ENCODE peak calls at places on chromosome 16, in seven cellular contexts. I is body of pancreas, Y is sigmoid colon, D is esophagus squamous epithelium, L is A549, C is heart left ventricle, R is uterus. H is an unnamed sample.

GRCh38 chr16:31262084-31262483 is 2.3 kb downstream of the ITGAM start:
- DNase-seq in I (no peak), C (no peak), R (no peak), L (no peak), D (no peak), Y (no peak), H (no peak)

GRCh38 chr16:8675183-8676159 is 1.1 kb downstream of the ABAT start:
- DNase-seq in R (no peak), C (no peak), L (no peak), I (peak; percentile 53), Y (peak; percentile 66), D (no peak), H (no peak)

GRCh38 chr16:297832-298231 is 14.9 kb downstream of the PDIA2 start:
- DNase-seq in C (no peak), D (no peak), I (no peak), L (no peak), Y (no peak), R (no peak), H (no peak)

GRCh38 chr16:70754371-70754770 is 46.6 kb downstream of the VAC14 start:
- DNase-seq in Y (no peak), R (no peak), D (no peak), I (no peak), C (no peak), L (no peak), H (no peak)

GRCh38 chr16:50547340-50547865 is 793 bp upstream of the NKD1 start:
- DNase-seq in I (peak; percentile 79), R (peak; percentile 55), Y (peak; percentile 77), C (no peak), D (no peak), L (peak; percentile 38), H (no peak)

GRCh38 chr16:5498562-5498961 is 401.0 kb upstream of the EEF2KMT start:
- DNase-seq in D (no peak), I (no peak), Y (no peak), L (no peak), R (no peak), C (no peak), H (no peak)

GRCh38 chr16:22216191-22216831 is 10.2 kb downstream of the EEF2K start:
- DNase-seq in Y (no peak), R (no peak), D (no peak), I (no peak), L (no peak), C (no peak), H (no peak)

GRCh38 chr16:85092851-85093250 is 19.4 kb downstream of the CIBAR2 start:
- DNase-seq in Y (no peak), R (no peak), L (no peak), C (peak; percentile 16), I (no peak), D (no peak), H (no peak)

GRCh38 chr16:24837969-24838368 is 7.8 kb upstream of the SLC5A11 start:
- DNase-seq in D (no peak), R (no peak), L (no peak), C (no peak), Y (no peak), I (no peak), H (peak; percentile 23)

GRCh38 chr16:53457670-53458069 is 23.4 kb downstream of the RBL2 start:
- DNase-seq in L (no peak), D (no peak), C (no peak), I (no peak), Y (no peak), R (no peak), H (no peak)

GRCh38 chr16:46765050-46765449 is 16.9 kb upstream of the MYLK3 start:
- DNase-seq in C (no peak), R (no peak), I (no peak), Y (no peak), L (no peak), D (no peak), H (peak; percentile 31)

GRCh38 chr16:86391987-86392386 is 118.3 kb upstream of the FOXF1 start:
- DNase-seq in D (no peak), Y (no peak), R (no peak), C (no peak), L (no peak), I (no peak), H (no peak)

GRCh38 chr16:74738134-74738541 is 36.5 kb downstream of the FA2H start:
- DNase-seq in Y (no peak), R (no peak), C (no peak), L (peak; percentile 91), D (no peak), I (no peak), H (no peak)

GRCh38 chr16:65867276-65867990 is 499.1 kb upstream of the CDH5 start:
- DNase-seq in I (no peak), C (no peak), R (no peak), Y (no peak), D (no peak), L (no peak), H (no peak)

GRCh38 chr16:66905633-66906539 is 12.8 kb downstream of the CDH16 start:
- DNase-seq in C (peak; percentile 95), L (no peak), I (peak; percentile 71), D (no peak), R (no peak), Y (no peak), H (no peak)

GRCh38 chr16:8861563-8862308 is 7.1 kb downstream of the CARHSP1 start:
- DNase-seq in Y (peak; percentile 84), L (no peak), D (no peak), R (no peak), C (peak; percentile 75), I (no peak), H (no peak)

GRCh38 chr16:56388209-56388608 is 37.1 kb downstream of the AMFR start:
- DNase-seq in L (no peak), D (no peak), R (no peak), I (no peak), Y (no peak), C (no peak), H (no peak)

GRCh38 chr16:4646773-4647660 is 22.4 kb downstream of the MGRN1 start:
- DNase-seq in Y (no peak), C (no peak), D (no peak), L (no peak), R (no peak), I (no peak), H (no peak)

GRCh38 chr16:24488045-24488444 is 51.3 kb upstream of the RBBP6 start:
- DNase-seq in C (no peak), D (no peak), I (no peak), L (no peak), Y (no peak), R (no peak), H (no peak)

GRCh38 chr16:25065899-25066298 is 45.6 kb upstream of the LCMT1 start:
- DNase-seq in D (no peak), R (no peak), Y (no peak), I (no peak), C (no peak), L (no peak), H (no peak)

DNA sequence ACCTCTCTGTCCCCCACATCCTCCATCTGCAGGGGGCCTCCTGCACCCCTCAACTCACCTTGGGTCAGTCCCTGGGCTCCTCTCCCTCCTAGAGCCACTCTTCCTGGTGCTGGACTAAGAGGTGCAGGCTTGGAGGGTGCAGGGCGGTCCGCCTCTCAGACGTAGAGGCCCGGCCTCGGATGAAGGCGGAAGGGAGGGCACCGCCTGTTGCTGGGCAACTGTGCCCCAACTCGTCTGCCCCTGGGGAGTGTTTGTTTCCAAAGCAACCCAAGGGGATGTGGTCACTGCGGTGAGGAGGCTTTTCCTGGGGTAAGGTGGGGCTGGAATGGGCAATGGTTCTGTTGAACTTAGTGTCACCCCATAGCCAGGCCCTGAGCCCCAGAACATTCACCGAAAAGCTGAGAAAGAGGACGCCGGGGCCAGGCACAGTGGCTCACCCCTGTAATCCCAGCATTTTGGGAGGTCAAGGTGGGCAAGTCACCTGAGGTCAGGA is at the start of gene C16orf54:
- DNase-seq in C (peak; percentile 71), L (no peak), I (peak; percentile 38), D (peak; percentile 51), Y (peak; percentile 76), R (peak; percentile 29), H (peak; percentile 94)
- TF ChIP-seq POLR2A in C (no peak), L (no peak), I (no peak), D (no peak), Y (no peak), R (no peak), H (no peak)

GRCh38 chr16:17729820-17730219 is 259.1 kb upstream of the XYLT1 start:
- DNase-seq in Y (no peak), L (no peak), I (no peak), R (no peak), D (no peak), C (no peak), H (no peak)
- TF ChIP-seq POLR2A in Y (no peak), L (no peak), I (no peak), R (no peak), D (no peak), C (no peak), H (no peak)

GRCh38 chr16:3131755-3132377 is 3.0 kb upstream of the ZNF213 start:
- DNase-seq in L (peak; percentile 70), C (peak; percentile 40), I (peak; percentile 54), Y (no peak), D (no peak), R (no peak), H (no peak)

GRCh38 chr16:3134338-3135119 is at the start of gene ZNF213:
- DNase-seq in Y (peak; percentile 99), L (peak; percentile 98), R (peak; percentile 94), D (peak; percentile 86), I (peak; percentile 96), C (peak; percentile 98), H (peak; percentile 99)

GRCh38 chr16:3127745-3128144 is 7.1 kb upstream of the ZNF213 start:
- DNase-seq in L (no peak), I (no peak), R (no peak), Y (no peak), C (no peak), D (no peak), H (no peak)

GRCh38 chr16:3123986-3124886 is 10.6 kb upstream of the ZNF213 start:
- DNase-seq in R (peak; percentile 94), C (peak; percentile 97), I (peak; percentile 98), L (peak; percentile 92), Y (peak; percentile 98), D (peak; percentile 67), H (peak; percentile 96)

GRCh38 chr16:3129137-3130131 is 5.4 kb upstream of the ZNF213 start:
- DNase-seq in Y (peak; percentile 86), I (peak; percentile 80), R (peak; percentile 62), D (peak; percentile 44), C (peak; percentile 80), L (peak; percentile 87), H (peak; percentile 93)
- TF ChIP-seq POLR2A in Y (no peak), I (peak; percentile 77), R (no peak), D (peak; percentile 20), C (no peak), L (peak; percentile 11), H (no peak)

DNA sequence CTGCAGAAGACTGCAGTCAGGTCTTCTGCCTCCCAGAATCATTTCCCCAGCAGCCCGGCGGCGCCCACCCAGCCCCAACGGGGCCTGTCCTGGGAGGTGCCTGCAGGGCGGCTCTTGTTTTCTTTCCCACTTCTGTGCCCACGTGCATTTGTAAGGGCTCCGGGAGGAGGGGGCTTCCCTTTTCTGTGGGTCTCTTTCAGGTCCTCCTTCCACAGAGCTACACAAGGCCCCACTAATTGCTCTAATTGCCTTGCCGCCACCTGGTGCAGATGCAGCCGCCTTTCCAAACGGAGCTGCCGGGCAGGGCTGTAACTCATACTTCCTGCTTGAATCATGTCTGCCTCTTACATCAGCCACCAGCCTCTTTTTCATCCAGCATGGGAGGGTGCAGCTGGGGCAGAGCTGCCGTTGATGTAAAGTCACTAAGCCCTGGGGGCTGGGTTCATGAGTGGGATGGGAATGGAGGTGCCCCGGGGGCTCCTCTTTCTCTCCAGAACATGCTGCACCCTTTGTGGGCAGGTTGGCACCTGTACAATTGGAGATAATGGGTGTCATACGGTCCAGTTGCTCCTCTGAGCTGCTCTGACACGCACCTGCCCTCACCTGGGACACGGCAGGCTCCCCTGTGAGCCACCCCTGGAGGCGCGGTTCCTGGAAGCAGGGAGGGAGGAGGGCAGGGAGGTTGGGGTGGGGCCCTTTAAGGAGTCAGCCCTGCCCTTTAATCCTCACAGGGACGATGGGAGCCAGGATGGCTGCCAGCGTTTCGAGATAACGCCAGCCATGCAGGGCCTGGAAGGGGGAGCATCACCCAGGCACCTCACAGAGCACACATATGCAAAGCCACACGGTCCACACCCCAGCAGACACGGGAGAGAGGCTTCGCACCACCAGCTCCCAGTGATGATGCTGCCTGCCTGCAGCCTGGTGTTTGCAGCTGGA is 41.1 kb upstream of the KLHDC4 start:
- DNase-seq in I (peak; percentile 65), L (peak; percentile 85), R (no peak), C (peak; percentile 80), D (peak; percentile 28), Y (peak; percentile 75), H (peak; percentile 79)
- TF ChIP-seq POLR2A in I (peak; percentile 46), L (peak; percentile 8), R (no peak), C (no peak), D (peak; percentile 17), Y (no peak), H (no peak)